ENCODE peak calls at places on chromosomes 2 and 18, in six cellular contexts. W is GM12892, V is H1, R is K562, U is HepG2, P is GM12878. M is an unnamed sample.

GRCh38 chr2:234880551-234881211 is 71.1 kb upstream of the SH3BP4 start:
- DNase-seq in W (no peak), V (no peak), R (no peak), U (peak; percentile 99), P (no peak), M (no peak)

GRCh38 chr2:85596486-85597143 is 1.1 kb downstream of the RNF181 start:
- DNase-seq in W (no peak), V (no peak), R (no peak), U (no peak), P (no peak), M (no peak)

GRCh38 chr18:10072659-10073309 is 159.0 kb downstream of the VAPA start:
- DNase-seq in W (no peak), V (no peak), R (no peak), U (no peak), P (no peak), M (no peak)

GRCh38 chr2:233424028-233424951 is 70.0 kb downstream of the DGKD start:
- DNase-seq in W (no peak), V (no peak), R (no peak), U (no peak), P (no peak), M (no peak)

GRCh38 chr18:43192408-43192807 is 76.9 kb upstream of the RIT2 start:
- DNase-seq in W (no peak), V (no peak), R (no peak), U (no peak), P (no peak), M (no peak)

GRCh38 chr2:162103443-162104009 is 29.5 kb upstream of the DPP4 start:
- DNase-seq in W (no peak), V (no peak), R (no peak), U (no peak), P (no peak), M (no peak)

GRCh38 chr2:102058293-102058833 is 66.6 kb downstream of the IL1R2 start:
- DNase-seq in W (no peak), V (no peak), R (no peak), U (no peak), P (no peak), M (no peak)

GRCh38 chr2:182361477-182361876 is 65.4 kb downstream of the PDE1A start:
- DNase-seq in W (no peak), V (no peak), R (no peak), U (no peak), P (no peak), M (no peak)

GRCh38 chr2:234427081-234428058 is 69.5 kb downstream of the ARL4C start:
- DNase-seq in W (no peak), V (peak; percentile 53), R (no peak), U (no peak), P (no peak), M (no peak)

GRCh38 chr18:63762518-63762917 is 12.7 kb upstream of the SERPINB7 start:
- DNase-seq in W (no peak), V (no peak), R (no peak), U (no peak), P (no peak), M (no peak)

GRCh38 chr2:109295781-109296117 is 166.7 kb downstream of the SH3RF3 start:
- DNase-seq in W (no peak), V (no peak), R (no peak), U (no peak), P (no peak), M (no peak)

GRCh38 chr2:82275599-82275998 is 1971.0 kb upstream of the LRRTM1 start:
- DNase-seq in W (no peak), V (no peak), R (no peak), U (no peak), P (no peak), M (no peak)

GRCh38 chr2:161373939-161374338 is 42.2 kb upstream of the TBR1 start:
- DNase-seq in W (no peak), V (no peak), R (no peak), U (no peak), P (no peak), M (no peak)

GRCh38 chr2:127700527-127701192 is 637 bp upstream of the SFT2D3 start:
- DNase-seq in W (peak; percentile 70), V (peak; percentile 66), R (peak; percentile 93), U (peak; percentile 84), P (peak; percentile 93), M (peak; percentile 67)

GRCh38 chr2:54409752-54410151 is 46.4 kb upstream of the SPTBN1 start:
- DNase-seq in W (no peak), V (no peak), R (no peak), U (no peak), P (no peak), M (no peak)

GRCh38 chr18:3452750-3453539 is 3.0 kb downstream of the TGIF1 start:
- DNase-seq in W (no peak), V (no peak), R (no peak), U (no peak), P (no peak), M (no peak)

GRCh38 chr2:28565720-28566295 is 69.9 kb downstream of the PLB1 start:
- DNase-seq in W (no peak), V (no peak), R (no peak), U (no peak), P (no peak), M (no peak)

GRCh38 chr2:238655131-238655860 is 192.6 kb upstream of the TWIST2 start:
- DNase-seq in W (no peak), V (no peak), R (no peak), U (no peak), P (no peak), M (no peak)

GRCh38 chr2:60519259-60519863 is 34.1 kb downstream of the BCL11A start:
- DNase-seq in W (no peak), V (no peak), R (no peak), U (no peak), P (no peak), M (no peak)

GRCh38 chr18:21740474-21740723 is 193 bp upstream of the MIB1 start:
- DNase-seq in W (peak; percentile 79), V (peak; percentile 90), R (peak; percentile 96), U (peak; percentile 92), P (no peak), M (peak; percentile 86)

GRCh38 chr18:8705280-8705940 is at the start of gene MTCL1:
- DNase-seq in W (peak; percentile 62), V (no peak), R (no peak), U (no peak), P (no peak), M (peak; percentile 65)

GRCh38 chr2:65129613-65130439 is at the start of gene RAB1A:
- DNase-seq in W (peak; percentile 95), V (peak; percentile 100), R (peak; percentile 98), U (peak; percentile 99), P (peak; percentile 97), M (peak; percentile 96)
- TF ChIP-seq POLR2AphosphoS5 in W (peak; percentile 78), V (no peak), R (peak; percentile 90), U (peak; percentile 98), P (peak; percentile 82), M (peak; percentile 87)

GRCh38 chr2:68362749-68363148 is 2.3 kb upstream of the PLEK start:
- DNase-seq in W (no peak), V (no peak), R (no peak), U (no peak), P (no peak), M (no peak)

GRCh38 chr2:68366083-68366560 is 1.0 kb downstream of the PLEK start:
- DNase-seq in W (no peak), V (no peak), R (no peak), U (no peak), P (no peak), M (no peak)

GRCh38 chr2:68363731-68364130 is 1.4 kb upstream of the PLEK start:
- DNase-seq in W (no peak), V (no peak), R (no peak), U (no peak), P (no peak), M (no peak)

GRCh38 chr2:68367918-68368656 is 3.0 kb downstream of the PLEK start:
- DNase-seq in W (no peak), V (no peak), R (no peak), U (no peak), P (no peak), M (no peak)

DNA sequence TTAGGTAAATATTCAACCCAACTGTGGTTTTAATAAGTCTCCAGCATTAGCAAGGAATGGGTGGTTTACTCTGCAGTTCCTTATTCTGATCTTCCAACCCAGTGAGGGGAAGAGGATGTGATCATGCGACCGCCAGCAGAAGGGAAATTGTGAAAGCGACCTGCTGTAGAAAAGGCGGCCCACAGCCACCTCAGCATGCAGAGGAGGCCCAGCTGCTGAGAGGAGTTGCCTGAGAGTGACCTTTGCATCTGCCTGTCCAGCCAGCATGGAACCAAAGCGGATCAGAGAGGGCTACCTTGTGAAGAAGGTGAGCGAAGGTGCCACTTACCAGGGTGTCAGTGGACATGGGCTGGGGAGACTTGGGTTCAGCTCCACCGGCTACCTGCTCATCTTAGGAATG is at the start of gene PLEK:
- DNase-seq in W (no peak), V (no peak), R (no peak), U (no peak), P (no peak), M (no peak)
- TF ChIP-seq TAF1 in W (peak; percentile 90), V (no peak), R (no peak), U (no peak), P (peak; percentile 79), M (peak; percentile 91)

DNA sequence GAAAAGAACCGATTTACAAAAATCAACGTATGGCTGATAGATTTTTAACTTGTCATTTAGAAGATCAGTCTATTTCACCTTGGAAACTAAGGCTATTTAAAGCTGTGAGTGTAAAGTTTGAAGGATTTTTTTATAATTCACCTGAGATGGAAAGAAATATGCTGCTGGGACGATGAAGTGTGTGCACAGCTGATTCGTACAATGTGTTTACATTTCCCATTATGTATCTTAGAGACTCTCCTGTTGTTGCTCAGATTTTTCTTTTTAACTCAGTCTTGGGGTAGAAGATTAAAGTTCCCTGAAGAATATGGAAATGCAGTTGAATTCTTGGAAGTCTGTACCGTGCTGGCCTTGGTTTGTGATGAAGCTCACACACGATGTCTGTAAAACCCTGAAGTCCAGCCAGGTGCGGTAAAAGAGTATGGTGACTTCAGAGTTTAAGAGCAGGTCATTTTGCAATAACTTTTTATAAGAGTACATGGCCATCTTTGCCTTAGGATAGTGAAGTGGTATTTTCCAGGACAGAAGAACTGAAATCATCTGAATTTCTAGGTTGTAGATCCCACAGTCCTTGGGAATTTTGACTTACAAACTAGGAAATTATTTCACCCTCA is 250.1 kb downstream of the PRKCE start:
- DNase-seq in W (no peak), V (no peak), R (no peak), U (no peak), P (no peak), M (no peak)
- TF ChIP-seq POLR2A in W (no peak), V (no peak), R (no peak), U (no peak), P (no peak), M (no peak)

GRCh38 chr2:27381577-27382181 is 1.1 kb upstream of the ZNF513 start:
- DNase-seq in W (no peak), V (no peak), R (no peak), U (no peak), P (no peak), M (no peak)

GRCh38 chr2:27379383-27379839 is 1.1 kb downstream of the ZNF513 start:
- DNase-seq in W (no peak), V (no peak), R (no peak), U (no peak), P (no peak), M (no peak)

GRCh38 chr2:27378809-27379290 is 1.7 kb downstream of the ZNF513 start:
- DNase-seq in W (no peak), V (no peak), R (no peak), U (no peak), P (no peak), M (no peak)

GRCh38 chr2:27380626-27381556 is at the start of gene ZNF513:
- DNase-seq in W (peak; percentile 92), V (peak; percentile 91), R (peak; percentile 93), U (peak; percentile 63), P (peak; percentile 55), M (peak; percentile 94)

GRCh38 chr2:27379840-27380625 is 501 bp downstream of the ZNF513 start:
- DNase-seq in W (no peak), V (no peak), R (peak; percentile 38), U (peak; percentile 81), P (no peak), M (no peak)
- TF ChIP-seq POLR2AphosphoS5 in W (no peak), V (peak; percentile 47), R (peak; percentile 52), U (peak; percentile 42), P (no peak), M (no peak)